ENCODE peak calls at places on chromosome 4, in ten cellular contexts. B is D721Med, T is lower leg skin, E is NB4, V is HCT116, X is cardiac fibroblast, I is adrenal gland, Q is IMR-90, D is RWPE1, L is body of pancreas. Y is an unnamed sample.

GRCh38 chr4:147943159-147943638 is 211.3 kb downstream of the ARHGAP10 start:
- DNase-seq in V (no peak), T (no peak), Q (no peak), X (no peak), E (no peak), I (no peak), L (no peak), D (no peak), B (no peak), Y (no peak)

GRCh38 chr4:3715251-3716033 is 50.7 kb upstream of the ADRA2C start:
- DNase-seq in V (no peak), Q (no peak), E (no peak), T (no peak), I (no peak), L (no peak), X (no peak), B (no peak), D (no peak), Y (no peak)

GRCh38 chr4:95549246-95550138 is 719 bp upstream of the UNC5C start:
- DNase-seq in V (no peak), B (no peak), X (peak; percentile 65), Q (peak; percentile 19), I (peak; percentile 76), L (peak; percentile 21), D (no peak), E (peak; percentile 68), T (peak; percentile 84), Y (no peak)

GRCh38 chr4:106380179-106380578 is 11.6 kb upstream of the GIMD1 start:
- DNase-seq in V (no peak), E (no peak), I (no peak), T (no peak), B (no peak), Q (no peak), D (no peak), L (no peak), X (no peak), Y (no peak)

GRCh38 chr4:40594261-40595178 is 35.1 kb downstream of the RBM47 start:
- DNase-seq in L (no peak), I (peak; percentile 77), Q (peak; percentile 79), B (no peak), T (no peak), E (no peak), X (peak; percentile 73), V (no peak), D (peak; percentile 30), Y (peak; percentile 80)

GRCh38 chr4:154478128-154478527 is 13.5 kb downstream of the DCHS2 start:
- DNase-seq in L (no peak), D (no peak), B (no peak), Q (no peak), V (no peak), T (no peak), E (no peak), I (no peak), X (no peak), Y (no peak)

GRCh38 chr4:88457307-88458090 is 580 bp downstream of the HERC5 start:
- DNase-seq in B (peak; percentile 20), L (peak; percentile 57), D (peak; percentile 45), Q (no peak), X (peak; percentile 9), I (peak; percentile 55), E (peak; percentile 68), T (peak; percentile 89), V (peak; percentile 6), Y (no peak)

GRCh38 chr4:155822572-155822971 is 43.5 kb downstream of the ASIC5 start:
- DNase-seq in T (no peak), D (no peak), L (no peak), I (no peak), Q (peak; percentile 48), V (no peak), E (no peak), X (no peak), B (no peak), Y (no peak)

GRCh38 chr4:98749206-98749605 is 90.8 kb upstream of the TSPAN5 start:
- DNase-seq in D (no peak), T (no peak), E (peak; percentile 17), I (no peak), V (no peak), Q (no peak), B (no peak), X (peak; percentile 30), L (no peak), Y (peak; percentile 63)

GRCh38 chr4:138979742-138980141 is 35.8 kb upstream of the NOCT start:
- DNase-seq in L (no peak), I (peak; percentile 30), B (no peak), E (no peak), Q (no peak), X (no peak), V (no peak), D (no peak), T (no peak), Y (peak; percentile 21)

GRCh38 chr4:101801957-101802356 is 11.4 kb downstream of the BANK1 start:
- DNase-seq in V (no peak), E (no peak), D (no peak), X (no peak), T (no peak), I (no peak), Q (no peak), L (no peak), B (no peak), Y (no peak)

GRCh38 chr4:1318488-1319213 is 28.4 kb upstream of the UVSSA start:
- DNase-seq in X (no peak), Q (no peak), V (peak; percentile 3), I (no peak), B (no peak), D (no peak), T (no peak), E (no peak), L (no peak), Y (no peak)

GRCh38 chr4:188812644-188813043 is 673.4 kb downstream of the TRIML1 start:
- DNase-seq in E (no peak), L (no peak), X (no peak), Q (no peak), B (no peak), D (no peak), V (no peak), I (no peak), T (no peak), Y (no peak)

GRCh38 chr4:52100062-52100461 is 49.0 kb downstream of the SPATA18 start:
- DNase-seq in Q (no peak), V (no peak), E (no peak), B (no peak), X (peak; percentile 4), L (no peak), T (no peak), D (no peak), I (no peak), Y (peak; percentile 40)

DNA sequence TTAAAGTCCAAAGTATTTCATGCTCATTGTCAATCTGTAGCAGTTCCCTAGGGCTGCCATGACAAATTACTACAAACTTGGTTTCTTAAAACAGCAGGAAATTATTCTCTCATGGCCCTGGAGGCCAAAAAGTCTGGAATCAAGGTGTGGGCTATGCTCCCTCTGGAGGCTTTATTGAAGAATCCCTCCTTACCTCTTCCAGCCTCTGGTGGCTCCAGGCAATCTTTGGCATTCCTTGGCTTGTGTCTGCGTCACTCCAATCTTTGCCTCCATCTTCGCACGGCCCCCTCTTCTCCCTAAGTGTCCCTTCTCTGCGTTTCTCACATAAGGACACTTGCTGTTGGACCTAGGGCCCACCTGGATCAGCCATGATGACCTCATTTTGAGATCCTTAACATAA is 170.4 kb downstream of the SMIM20 start:
- DNase-seq in D (no peak), L (no peak), B (no peak), T (no peak), X (no peak), V (no peak), Q (no peak), E (no peak), I (no peak), Y (no peak)
- TF ChIP-seq CTCF in D (no peak), L (no peak), B (no peak), T (no peak), X (no peak), V (peak; percentile 9), Q (no peak), E (no peak), I (no peak), Y (no peak)

DNA sequence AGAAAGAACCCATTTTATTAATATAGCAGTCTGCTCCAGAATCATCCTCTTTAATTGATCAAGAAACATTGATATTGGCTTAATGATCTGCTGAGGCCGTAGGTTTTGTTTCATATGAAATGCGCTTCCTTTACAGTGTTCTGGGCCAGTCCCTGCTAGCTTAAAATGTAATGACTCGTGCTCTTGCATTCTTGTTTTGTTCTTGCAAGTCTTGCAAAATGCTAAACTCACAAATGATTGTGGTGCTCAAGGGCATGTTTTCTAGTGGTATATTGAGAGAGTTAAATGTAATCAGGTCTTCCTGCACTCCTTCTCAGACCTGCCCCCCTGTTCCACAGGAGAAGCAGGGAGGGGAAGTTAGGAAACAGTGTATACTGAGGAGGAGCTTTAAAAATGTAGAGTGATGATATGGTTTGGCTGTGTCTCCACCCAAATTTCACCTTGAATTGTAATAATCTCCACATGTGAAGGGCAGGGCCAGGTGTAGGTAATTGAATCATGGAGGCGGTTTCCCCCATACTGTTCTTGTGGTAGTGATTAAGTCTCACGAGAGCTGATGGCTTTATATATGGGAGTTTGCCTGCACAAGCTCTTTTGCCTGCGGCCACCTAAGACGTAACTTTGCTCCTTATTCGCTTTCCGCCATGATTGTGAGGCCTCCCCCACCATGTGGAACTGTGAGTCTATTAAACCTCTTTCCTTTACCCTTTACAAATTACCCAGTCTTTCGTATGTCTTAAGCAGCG is 331.8 kb downstream of the RAPGEF2 start:
- DNase-seq in E (no peak), L (no peak), V (no peak), Q (peak; percentile 65), T (no peak), X (peak; percentile 50), B (no peak), D (peak; percentile 52), I (no peak), Y (peak; percentile 44)
- TF ChIP-seq CTCF in E (no peak), L (no peak), V (no peak), Q (no peak), T (no peak), X (no peak), B (no peak), D (no peak), I (no peak), Y (no peak)

GRCh38 chr4:7654550-7655266 is 220.0 kb upstream of the PSAPL1 start:
- DNase-seq in I (no peak), E (no peak), X (no peak), B (no peak), T (no peak), D (no peak), L (no peak), V (no peak), Q (no peak), Y (no peak)
- TF ChIP-seq CTCF in I (no peak), E (no peak), X (no peak), B (no peak), T (no peak), D (no peak), L (no peak), V (no peak), Q (no peak), Y (no peak)

DNA sequence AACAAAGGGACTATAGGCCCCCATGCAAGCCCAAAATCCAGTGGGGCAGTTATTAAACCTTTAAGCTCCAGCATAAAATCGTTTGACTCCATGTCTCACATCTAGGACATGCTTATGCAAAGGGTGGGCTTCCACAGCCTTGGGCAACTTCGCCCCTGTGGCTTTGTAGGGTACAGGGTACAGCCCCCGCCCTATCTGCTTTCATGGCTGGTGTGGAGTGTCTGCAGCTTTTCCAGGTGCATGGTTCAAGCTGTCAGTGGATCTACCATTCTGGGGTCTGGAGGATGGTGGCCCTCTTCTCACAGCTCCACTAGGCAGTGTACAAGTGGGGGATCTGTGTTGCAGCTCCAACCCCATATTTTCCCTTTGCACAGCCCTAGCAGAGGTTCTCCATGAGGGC is 559.8 kb upstream of the TECRL start:
- DNase-seq in Q (no peak), B (no peak), I (no peak), T (no peak), D (no peak), L (no peak), X (no peak), E (no peak), V (no peak), Y (no peak)
- TF ChIP-seq CTCF in Q (no peak), B (no peak), I (no peak), T (no peak), D (no peak), L (no peak), X (no peak), E (no peak), V (no peak), Y (no peak)

Y was measured in fibroblast of mammary gland.